ENCODE peak calls at places on chromosomes 13 and 19, in seven cellular contexts. I is CD4-positive, alpha-beta memory T cell; S is GM12878; K is gastrocnemius medialis; N is CD8-positive, alpha-beta T cell; V is heart right ventricle; Q is aorta. X is an unnamed sample.

GRCh38 chr19:1067341-1068103 is 555 bp downstream of the ARHGAP45 start:
- DNase-seq in I (peak; percentile 81), S (no peak), K (no peak), N (no peak), V (no peak), Q (peak; percentile 77), X (no peak)

GRCh38 chr19:45455707-45456499 is 11.9 kb upstream of the FOSB start:
- DNase-seq in I (peak; percentile 54), S (no peak), K (peak; percentile 97), N (peak; percentile 59), V (peak; percentile 86), Q (peak; percentile 99), X (no peak)

GRCh38 chr13:44719857-44720671 is 143.9 kb upstream of the TSC22D1 start:
- DNase-seq in I (no peak), S (no peak), K (no peak), N (no peak), V (no peak), Q (no peak), X (no peak)

GRCh38 chr19:33146209-33146608 is 14.3 kb downstream of the WDR88 start:
- DNase-seq in I (no peak), S (no peak), K (no peak), N (no peak), V (no peak), Q (no peak), X (no peak)

GRCh38 chr19:46887240-46887782 is 26.5 kb downstream of the ARHGAP35 start:
- DNase-seq in I (no peak), S (no peak), K (no peak), N (no peak), V (no peak), Q (no peak), X (no peak)

GRCh38 chr13:42999491-42999890 is 7.5 kb upstream of the EPSTI1 start:
- DNase-seq in I (no peak), S (no peak), K (no peak), N (no peak), V (no peak), Q (no peak), X (no peak)

GRCh38 chr19:49546825-49547565 is 19.2 kb downstream of the RCN3 start:
- DNase-seq in I (peak; percentile 76), S (peak; percentile 42), K (peak; percentile 62), N (peak; percentile 78), V (no peak), Q (no peak), X (peak; percentile 80)

GRCh38 chr13:26117620-26118019 is 65.8 kb upstream of the SHISA2 start:
- DNase-seq in I (no peak), S (no peak), K (no peak), N (no peak), V (no peak), Q (no peak), X (no peak)

GRCh38 chr19:7533281-7533819 is 2.2 kb upstream of the PNPLA6 start:
- DNase-seq in I (no peak), S (no peak), K (peak; percentile 55), N (no peak), V (peak; percentile 83), Q (peak; percentile 92), X (no peak)

GRCh38 chr19:2413159-2413558 is 14.2 kb downstream of the TIMM13 start:
- DNase-seq in I (no peak), S (no peak), K (no peak), N (no peak), V (no peak), Q (no peak), X (no peak)

GRCh38 chr13:110801044-110801443 is 87.5 kb downstream of the ING1 start:
- DNase-seq in I (no peak), S (no peak), K (no peak), N (no peak), V (no peak), Q (no peak), X (no peak)

GRCh38 chr13:93794197-93794885 is 567.7 kb downstream of the GPC6 start:
- DNase-seq in I (no peak), S (no peak), K (no peak), N (no peak), V (no peak), Q (no peak), X (no peak)

GRCh38 chr13:48571121-48571901 is 38.4 kb upstream of the RCBTB2 start:
- DNase-seq in I (no peak), S (no peak), K (peak; percentile 54), N (no peak), V (no peak), Q (no peak), X (peak; percentile 53)

DNA sequence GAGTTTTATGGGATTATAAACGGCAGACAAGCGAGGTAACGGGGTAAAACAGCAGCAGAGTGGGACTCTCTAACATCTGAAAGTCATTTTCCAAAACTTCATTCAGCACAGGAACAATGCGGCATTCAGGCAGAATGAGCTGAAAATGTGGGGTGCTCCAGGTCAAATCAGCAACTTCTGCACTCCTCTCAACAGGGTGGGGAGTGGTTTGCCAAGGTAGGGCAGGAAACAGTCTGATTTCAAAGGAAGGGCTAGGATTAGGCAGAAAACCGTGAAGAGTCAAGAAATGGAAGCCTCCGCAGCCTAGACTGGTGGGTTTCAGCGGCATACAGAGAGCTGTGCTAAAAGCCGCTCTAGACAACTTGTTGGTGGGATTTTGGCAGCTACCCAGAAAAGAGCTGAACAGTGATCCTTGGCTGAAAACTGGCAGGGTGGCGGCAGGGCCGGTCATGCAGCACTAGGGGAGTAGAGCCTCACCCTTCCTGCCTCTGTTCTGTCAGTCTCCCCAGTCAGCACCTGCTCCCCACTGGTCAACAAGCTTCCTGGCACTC is 154.2 kb upstream of the KLF12 start:
- DNase-seq in I (peak; percentile 38), S (no peak), K (peak; percentile 33), N (peak; percentile 57), V (peak; percentile 35), Q (peak; percentile 67), X (no peak)
- H3K4me3 ChIP-seq in I (no peak overlapping the region), S (no peak overlapping the region), K (peak overlapping the region; percentile 8), N (peak overlapping the region; percentile 17), V (peak overlapping the region; percentile 35), Q (no peak overlapping the region), X (peak overlapping the region; percentile 11)

GRCh38 chr19:10284641-10285278 is 2.0 kb upstream of the ICAM4 start:
- DNase-seq in I (no peak), S (no peak), K (no peak), N (no peak), V (no peak), Q (no peak), X (no peak)

GRCh38 chr19:10283786-10284540 is 2.8 kb upstream of the ICAM4 start:
- DNase-seq in I (no peak), S (no peak), K (no peak), N (no peak), V (no peak), Q (no peak), X (no peak)

GRCh38 chr19:10279737-10280442 is 6.9 kb upstream of the ICAM4 start:
- DNase-seq in I (no peak), S (no peak), K (no peak), N (no peak), V (no peak), Q (no peak), X (no peak)

GRCh38 chr19:10285393-10285792 is 1.4 kb upstream of the ICAM4 start:
- DNase-seq in I (no peak), S (no peak), K (no peak), N (no peak), V (no peak), Q (no peak), X (no peak)

GRCh38 chr19:10283301-10283733 is 3.4 kb upstream of the ICAM4 start:
- DNase-seq in I (no peak), S (no peak), K (no peak), N (no peak), V (no peak), Q (no peak), X (no peak)
- H3K4me3 ChIP-seq in I (no peak overlapping the region), S (no peak overlapping the region), K (no peak overlapping the region), N (no peak overlapping the region), V (no peak overlapping the region), Q (no peak overlapping the region), X (no peak overlapping the region)

DNA sequence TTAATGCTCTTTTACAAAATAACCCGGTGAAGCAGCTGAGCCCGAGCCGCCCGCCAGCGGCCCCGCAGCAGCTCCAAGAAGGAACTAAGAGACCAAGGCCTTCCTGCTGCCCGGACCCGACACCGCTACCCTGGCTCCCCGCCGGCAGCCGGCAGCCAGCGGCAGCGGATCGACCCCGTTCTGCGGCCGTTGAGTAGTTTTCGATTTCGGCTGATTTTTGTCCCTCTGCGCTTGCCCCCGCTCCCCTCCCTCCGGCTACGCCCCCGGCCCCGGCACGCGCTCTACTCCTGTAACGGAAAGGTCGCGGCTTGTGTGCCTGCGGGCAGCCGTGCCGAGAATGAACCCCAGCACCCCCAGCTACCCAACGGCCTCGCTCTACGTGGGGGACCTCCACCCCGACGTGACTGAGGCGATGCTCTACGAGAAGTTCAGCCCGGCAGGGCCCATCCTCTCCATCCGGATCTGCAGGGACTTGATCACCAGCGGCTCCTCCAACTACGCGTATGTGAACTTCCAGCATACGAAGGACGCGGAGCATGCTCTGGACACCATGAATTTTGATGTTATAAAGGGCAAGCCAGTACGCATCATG is at the start of gene PABPC3:
- DNase-seq in I (no peak), S (no peak), K (no peak), N (no peak), V (no peak), Q (no peak), X (no peak)
- H3K4me3 ChIP-seq in I (no peak within 1 kb of the TSS), S (no peak within 1 kb of the TSS), K (no peak within 1 kb of the TSS), N (no peak within 1 kb of the TSS), V (no peak within 1 kb of the TSS), Q (no peak within 1 kb of the TSS), X (no peak within 1 kb of the TSS)

GRCh38 chr19:55494172-55494761 is 6.0 kb downstream of the SSC5D start:
- DNase-seq in I (no peak), S (no peak), K (no peak), N (no peak), V (peak; percentile 68), Q (peak; percentile 85), X (no peak)
- H3K4me3 ChIP-seq in I (no peak overlapping the region), S (no peak overlapping the region), K (peak overlapping the region; percentile 23), N (no peak overlapping the region), V (peak overlapping the region; percentile 58), Q (no peak overlapping the region), X (no peak overlapping the region)

X was measured in Jurkat, Clone E6-1.